ENCODE peak calls at places on chromosomes 5 and 9, in nine cellular contexts. One of them, this sample, is unnamed.
A peak's percentile ranks its signal among the peaks of the same experiment; 100 is the strongest.

GRCh38 chr9:135079676-135080075 is 7.8 kb upstream of the OLFM1 start:
- DNase-seq in HFF-Myc: no peak
- DNase-seq in psoas muscle: no peak
- DNase-seq in cardiac fibroblast: no peak
- DNase-seq in mesendoderm: no peak
- DNase-seq in Panc1: no peak
- DNase-seq in fibroblast of the aortic adventitia: no peak
- DNase-seq in choroid plexus epithelial cell: no peak
- DNase-seq in CD8-positive, alpha-beta T cell: no peak
- DNase-seq in this sample: no peak

GRCh38 chr5:38758774-38759423 is 86.9 kb upstream of the OSMR start:
- DNase-seq in HFF-Myc: no peak
- DNase-seq in psoas muscle: no peak
- DNase-seq in cardiac fibroblast: no peak
- DNase-seq in mesendoderm: no peak
- DNase-seq in Panc1: no peak
- DNase-seq in fibroblast of the aortic adventitia: peak; percentile 55
- DNase-seq in choroid plexus epithelial cell: peak; percentile 6
- DNase-seq in CD8-positive, alpha-beta T cell: no peak
- DNase-seq in this sample: no peak

GRCh38 chr5:107997338-107997979 is 326.7 kb upstream of the EFNA5 start:
- DNase-seq in HFF-Myc: no peak
- DNase-seq in psoas muscle: no peak
- DNase-seq in cardiac fibroblast: peak; percentile 14
- DNase-seq in mesendoderm: peak; percentile 36
- DNase-seq in Panc1: peak; percentile 35
- DNase-seq in fibroblast of the aortic adventitia: no peak
- DNase-seq in choroid plexus epithelial cell: peak; percentile 53
- DNase-seq in CD8-positive, alpha-beta T cell: no peak
- DNase-seq in this sample: no peak

GRCh38 chr5:139982975-139983240 is 60.2 kb downstream of the NRG2 start:
- DNase-seq in HFF-Myc: no peak
- DNase-seq in psoas muscle: no peak
- DNase-seq in cardiac fibroblast: no peak
- DNase-seq in mesendoderm: peak; percentile 90
- DNase-seq in Panc1: no peak
- DNase-seq in fibroblast of the aortic adventitia: no peak
- DNase-seq in choroid plexus epithelial cell: no peak
- DNase-seq in CD8-positive, alpha-beta T cell: no peak
- DNase-seq in this sample: no peak

GRCh38 chr5:179324760-179325295 is 20.4 kb downstream of the ADAMTS2 start:
- DNase-seq in HFF-Myc: no peak
- DNase-seq in psoas muscle: peak; percentile 2
- DNase-seq in cardiac fibroblast: no peak
- DNase-seq in mesendoderm: no peak
- DNase-seq in Panc1: no peak
- DNase-seq in fibroblast of the aortic adventitia: no peak
- DNase-seq in choroid plexus epithelial cell: no peak
- DNase-seq in CD8-positive, alpha-beta T cell: no peak
- DNase-seq in this sample: no peak

GRCh38 chr5:54845567-54845941 is 139.8 kb downstream of the ESM1 start:
- DNase-seq in HFF-Myc: no peak
- DNase-seq in psoas muscle: no peak
- DNase-seq in cardiac fibroblast: peak; percentile 66
- DNase-seq in mesendoderm: peak; percentile 89
- DNase-seq in Panc1: no peak
- DNase-seq in fibroblast of the aortic adventitia: peak; percentile 42
- DNase-seq in choroid plexus epithelial cell: peak; percentile 67
- DNase-seq in CD8-positive, alpha-beta T cell: no peak
- DNase-seq in this sample: peak; percentile 59

GRCh38 chr5:94945656-94946055 is 327.2 kb downstream of the SLF1 start:
- DNase-seq in HFF-Myc: no peak
- DNase-seq in psoas muscle: peak; percentile 25
- DNase-seq in cardiac fibroblast: no peak
- DNase-seq in mesendoderm: no peak
- DNase-seq in Panc1: no peak
- DNase-seq in fibroblast of the aortic adventitia: no peak
- DNase-seq in choroid plexus epithelial cell: no peak
- DNase-seq in CD8-positive, alpha-beta T cell: no peak
- DNase-seq in this sample: no peak

GRCh38 chr5:35651002-35651756 is 33.5 kb downstream of the SPEF2 start:
- DNase-seq in HFF-Myc: peak; percentile 16
- DNase-seq in psoas muscle: no peak
- DNase-seq in cardiac fibroblast: peak; percentile 60
- DNase-seq in mesendoderm: peak; percentile 78
- DNase-seq in Panc1: peak; percentile 7
- DNase-seq in fibroblast of the aortic adventitia: peak; percentile 10
- DNase-seq in choroid plexus epithelial cell: peak; percentile 78
- DNase-seq in CD8-positive, alpha-beta T cell: peak; percentile 58
- DNase-seq in this sample: peak; percentile 39

GRCh38 chr5:150066901-150067396 is 19.4 kb downstream of the CSF1R start:
- DNase-seq in HFF-Myc: no peak
- DNase-seq in psoas muscle: no peak
- DNase-seq in cardiac fibroblast: peak; percentile 88
- DNase-seq in mesendoderm: no peak
- DNase-seq in Panc1: no peak
- DNase-seq in fibroblast of the aortic adventitia: peak; percentile 52
- DNase-seq in choroid plexus epithelial cell: peak; percentile 71
- DNase-seq in CD8-positive, alpha-beta T cell: no peak
- DNase-seq in this sample: peak; percentile 80

GRCh38 chr5:956941-957729 is 51.5 kb upstream of the NKD2 start:
- DNase-seq in HFF-Myc: peak; percentile 81
- DNase-seq in psoas muscle: peak; percentile 45
- DNase-seq in cardiac fibroblast: peak; percentile 69
- DNase-seq in mesendoderm: peak; percentile 40
- DNase-seq in Panc1: peak; percentile 33
- DNase-seq in fibroblast of the aortic adventitia: peak; percentile 95
- DNase-seq in choroid plexus epithelial cell: peak; percentile 67
- DNase-seq in CD8-positive, alpha-beta T cell: peak; percentile 48
- DNase-seq in this sample: peak; percentile 75

GRCh38 chr5:179668404-179668803 is 12.4 kb downstream of the CBY3 start:
- DNase-seq in HFF-Myc: peak; percentile 19
- DNase-seq in psoas muscle: no peak
- DNase-seq in cardiac fibroblast: peak; percentile 70
- DNase-seq in mesendoderm: peak; percentile 87
- DNase-seq in Panc1: no peak
- DNase-seq in fibroblast of the aortic adventitia: peak; percentile 44
- DNase-seq in choroid plexus epithelial cell: peak; percentile 80
- DNase-seq in CD8-positive, alpha-beta T cell: peak; percentile 46
- DNase-seq in this sample: peak; percentile 74

GRCh38 chr9:138040446-138041430 is 163.2 kb downstream of the CACNA1B start:
- DNase-seq in HFF-Myc: no peak
- DNase-seq in psoas muscle: no peak
- DNase-seq in cardiac fibroblast: no peak
- DNase-seq in mesendoderm: no peak
- DNase-seq in Panc1: no peak
- DNase-seq in fibroblast of the aortic adventitia: no peak
- DNase-seq in choroid plexus epithelial cell: no peak
- DNase-seq in CD8-positive, alpha-beta T cell: no peak
- DNase-seq in this sample: no peak

GRCh38 chr5:160641405-160641804 is 210.6 kb downstream of the ATP10B start:
- DNase-seq in HFF-Myc: no peak
- DNase-seq in psoas muscle: no peak
- DNase-seq in cardiac fibroblast: no peak
- DNase-seq in mesendoderm: no peak
- DNase-seq in Panc1: no peak
- DNase-seq in fibroblast of the aortic adventitia: no peak
- DNase-seq in choroid plexus epithelial cell: no peak
- DNase-seq in CD8-positive, alpha-beta T cell: no peak
- DNase-seq in this sample: no peak

GRCh38 chr5:103119067-103119764 is 722 bp downstream of the GIN1 start:
- DNase-seq in HFF-Myc: no peak
- DNase-seq in psoas muscle: no peak
- DNase-seq in cardiac fibroblast: peak; percentile 55
- DNase-seq in mesendoderm: peak; percentile 2
- DNase-seq in Panc1: peak; percentile 22
- DNase-seq in fibroblast of the aortic adventitia: no peak
- DNase-seq in choroid plexus epithelial cell: peak; percentile 45
- DNase-seq in CD8-positive, alpha-beta T cell: no peak
- DNase-seq in this sample: no peak

GRCh38 chr5:103120607-103121200 is 603 bp downstream of the PPIP5K2 start:
- DNase-seq in HFF-Myc: no peak
- DNase-seq in psoas muscle: no peak
- DNase-seq in cardiac fibroblast: peak; percentile 25
- DNase-seq in mesendoderm: peak; percentile 33
- DNase-seq in Panc1: no peak
- DNase-seq in fibroblast of the aortic adventitia: peak; percentile 14
- DNase-seq in choroid plexus epithelial cell: peak; percentile 19
- DNase-seq in CD8-positive, alpha-beta T cell: no peak
- DNase-seq in this sample: peak; percentile 6

GRCh38 chr5:103119765-103120606 is at the start of the genes GIN1 and PPIP5K2:
- DNase-seq in HFF-Myc: peak; percentile 98
- DNase-seq in psoas muscle: peak; percentile 95
- DNase-seq in cardiac fibroblast: peak; percentile 99
- DNase-seq in mesendoderm: peak; percentile 99
- DNase-seq in Panc1: peak; percentile 98
- DNase-seq in fibroblast of the aortic adventitia: peak; percentile 99
- DNase-seq in choroid plexus epithelial cell: peak; percentile 99
- DNase-seq in CD8-positive, alpha-beta T cell: peak; percentile 96
- DNase-seq in this sample: peak; percentile 99

GRCh38 chr5:103117471-103117991 is 2.4 kb downstream of the GIN1 start:
- DNase-seq in HFF-Myc: no peak
- DNase-seq in psoas muscle: no peak
- DNase-seq in cardiac fibroblast: no peak
- DNase-seq in mesendoderm: no peak
- DNase-seq in Panc1: no peak
- DNase-seq in fibroblast of the aortic adventitia: peak; percentile 8
- DNase-seq in choroid plexus epithelial cell: no peak
- DNase-seq in CD8-positive, alpha-beta T cell: no peak
- DNase-seq in this sample: no peak

GRCh38 chr5:103122242-103122641 is 2.1 kb downstream of the PPIP5K2 start:
- DNase-seq in HFF-Myc: no peak
- DNase-seq in psoas muscle: no peak
- DNase-seq in cardiac fibroblast: no peak
- DNase-seq in mesendoderm: no peak
- DNase-seq in Panc1: no peak
- DNase-seq in fibroblast of the aortic adventitia: no peak
- DNase-seq in choroid plexus epithelial cell: no peak
- DNase-seq in CD8-positive, alpha-beta T cell: no peak
- DNase-seq in this sample: no peak
- H3K4me3 ChIP-seq in HFF-Myc: peak overlapping the region; percentile 81
- H3K4me3 ChIP-seq in psoas muscle: no peak overlapping the region
- H3K4me3 ChIP-seq in cardiac fibroblast: no peak overlapping the region
- H3K4me3 ChIP-seq in mesendoderm: no peak overlapping the region
- H3K4me3 ChIP-seq in Panc1: no peak overlapping the region
- H3K4me3 ChIP-seq in fibroblast of the aortic adventitia: no peak overlapping the region
- H3K4me3 ChIP-seq in choroid plexus epithelial cell: no peak overlapping the region
- H3K4me3 ChIP-seq in CD8-positive, alpha-beta T cell: no peak overlapping the region
- H3K4me3 ChIP-seq in this sample: no peak overlapping the region

DNA sequence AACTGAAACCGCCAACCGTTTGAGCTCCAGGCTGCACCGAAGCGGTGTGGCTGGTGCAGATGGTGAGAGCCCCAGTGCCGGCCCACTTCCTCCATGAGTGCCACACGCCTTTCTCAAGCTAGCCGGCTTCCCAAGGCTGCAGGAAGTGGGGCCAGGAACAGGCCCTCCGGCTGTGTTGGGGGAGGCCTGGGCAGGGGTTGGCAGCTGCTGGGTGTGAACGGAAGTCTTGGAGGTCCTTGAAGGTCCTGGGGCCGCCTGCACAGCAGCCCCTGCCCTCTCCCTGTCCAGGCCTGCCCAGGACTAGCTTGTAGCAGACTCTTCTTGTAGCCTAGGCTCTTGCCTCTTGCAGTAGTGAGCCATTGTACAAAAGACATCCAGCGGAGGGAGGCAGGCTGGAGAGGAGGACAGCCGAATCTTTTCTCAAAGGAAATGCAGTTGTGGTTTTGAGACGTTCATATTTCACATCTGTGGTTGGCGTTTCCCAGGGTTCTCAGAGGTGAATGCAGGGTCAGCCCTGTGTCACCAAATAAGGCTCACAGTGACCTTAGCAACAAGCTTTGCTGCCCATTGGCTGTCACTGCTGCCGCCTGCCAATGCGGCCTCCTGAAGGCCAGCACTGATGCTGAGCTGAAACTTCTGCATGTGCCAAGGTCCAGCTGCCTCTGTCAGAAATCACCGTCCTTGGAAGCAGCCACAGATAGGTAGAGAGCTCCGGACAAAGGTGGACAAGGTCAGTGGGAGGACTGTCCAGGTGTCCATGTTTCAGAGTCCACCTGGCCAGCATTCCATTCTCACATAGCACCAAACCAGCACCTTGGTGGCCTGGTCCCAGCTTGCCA is 23.9 kb downstream of the IRF1 start:
- DNase-seq in HFF-Myc: no peak
- DNase-seq in psoas muscle: peak; percentile 37
- DNase-seq in cardiac fibroblast: peak; percentile 64
- DNase-seq in mesendoderm: peak; percentile 27
- DNase-seq in Panc1: no peak
- DNase-seq in fibroblast of the aortic adventitia: no peak
- DNase-seq in choroid plexus epithelial cell: peak; percentile 77
- DNase-seq in CD8-positive, alpha-beta T cell: peak; percentile 80
- DNase-seq in this sample: no peak
- H3K4me3 ChIP-seq in HFF-Myc: no peak overlapping the region
- H3K4me3 ChIP-seq in psoas muscle: no peak overlapping the region
- H3K4me3 ChIP-seq in cardiac fibroblast: no peak overlapping the region
- H3K4me3 ChIP-seq in mesendoderm: no peak overlapping the region
- H3K4me3 ChIP-seq in Panc1: no peak overlapping the region
- H3K4me3 ChIP-seq in fibroblast of the aortic adventitia: no peak overlapping the region
- H3K4me3 ChIP-seq in choroid plexus epithelial cell: no peak overlapping the region
- H3K4me3 ChIP-seq in CD8-positive, alpha-beta T cell: peak overlapping the region; percentile 25
- H3K4me3 ChIP-seq in this sample: no peak overlapping the region

GRCh38 chr5:57499262-57500050 is 16.8 kb upstream of the ACTBL2 start:
- DNase-seq in HFF-Myc: peak; percentile 63
- DNase-seq in psoas muscle: no peak
- DNase-seq in cardiac fibroblast: peak; percentile 86
- DNase-seq in mesendoderm: peak; percentile 75
- DNase-seq in Panc1: no peak
- DNase-seq in fibroblast of the aortic adventitia: peak; percentile 92
- DNase-seq in choroid plexus epithelial cell: peak; percentile 87
- DNase-seq in CD8-positive, alpha-beta T cell: no peak
- DNase-seq in this sample: peak; percentile 78
- H3K4me3 ChIP-seq in HFF-Myc: no peak overlapping the region
- H3K4me3 ChIP-seq in psoas muscle: peak overlapping the region; percentile 31
- H3K4me3 ChIP-seq in cardiac fibroblast: no peak overlapping the region
- H3K4me3 ChIP-seq in mesendoderm: no peak overlapping the region
- H3K4me3 ChIP-seq in Panc1: no peak overlapping the region
- H3K4me3 ChIP-seq in fibroblast of the aortic adventitia: no peak overlapping the region
- H3K4me3 ChIP-seq in choroid plexus epithelial cell: no peak overlapping the region
- H3K4me3 ChIP-seq in CD8-positive, alpha-beta T cell: no peak overlapping the region
- H3K4me3 ChIP-seq in this sample: peak overlapping the region; percentile 2

DNA sequence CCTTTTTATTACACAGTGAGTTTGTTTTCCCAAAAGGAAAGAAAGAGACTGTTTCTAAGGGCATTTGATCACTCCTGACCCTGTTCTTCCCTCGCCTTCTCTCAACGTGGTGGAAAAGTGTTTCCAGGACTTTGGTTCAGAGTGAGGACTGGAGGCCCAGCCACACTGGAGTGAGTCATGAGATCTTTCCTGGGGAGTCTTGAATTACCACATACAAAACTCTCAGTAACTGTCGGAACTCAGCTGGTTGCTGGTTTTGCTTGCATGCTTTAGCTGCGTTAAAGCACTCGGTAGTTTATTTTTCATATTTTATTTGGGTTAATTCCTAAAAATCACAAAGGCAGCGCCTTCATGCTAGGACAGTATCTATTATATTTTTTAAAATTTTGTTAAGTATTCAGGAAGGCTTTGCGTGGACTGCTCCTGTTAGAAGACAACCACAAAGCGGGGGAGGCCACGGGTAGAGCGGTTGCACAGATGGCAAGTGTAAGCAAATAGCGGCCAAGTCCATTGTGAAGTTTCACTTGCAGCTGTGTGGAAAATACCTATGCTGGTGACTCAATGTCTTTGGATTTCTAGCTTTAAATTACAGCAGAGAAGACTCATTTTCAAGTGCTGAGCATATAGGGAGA is 77.7 kb downstream of the ARSB start:
- DNase-seq in HFF-Myc: peak; percentile 87
- DNase-seq in psoas muscle: peak; percentile 43
- DNase-seq in cardiac fibroblast: peak; percentile 96
- DNase-seq in mesendoderm: peak; percentile 65
- DNase-seq in Panc1: no peak
- DNase-seq in fibroblast of the aortic adventitia: peak; percentile 96
- DNase-seq in choroid plexus epithelial cell: peak; percentile 96
- DNase-seq in CD8-positive, alpha-beta T cell: no peak
- DNase-seq in this sample: peak; percentile 84
- H3K4me3 ChIP-seq in HFF-Myc: peak overlapping the region; percentile 16
- H3K4me3 ChIP-seq in psoas muscle: peak overlapping the region; percentile 44
- H3K4me3 ChIP-seq in cardiac fibroblast: no peak overlapping the region
- H3K4me3 ChIP-seq in mesendoderm: no peak overlapping the region
- H3K4me3 ChIP-seq in Panc1: no peak overlapping the region
- H3K4me3 ChIP-seq in fibroblast of the aortic adventitia: peak overlapping the region; percentile 34
- H3K4me3 ChIP-seq in choroid plexus epithelial cell: peak overlapping the region; percentile 22
- H3K4me3 ChIP-seq in CD8-positive, alpha-beta T cell: no peak overlapping the region
- H3K4me3 ChIP-seq in this sample: peak overlapping the region; percentile 18

This sample was measured in foreskin fibroblast.